ENCODE peak calls at places on chromosomes 1 and 21, in eight cellular contexts. C is WERI-Rb-1; G is epithelial cell of prostate; B is amygdala; Y is mesothelial cell of epicardium; M is NCI-H2171 treated with DMSO at 0.1 percent for 48 hours; W is bronchial epithelial cell; I is central memory CD4-positive, alpha-beta T cell. F is an unnamed sample.

GRCh38 chr1:27527857-27528700 is 38.1 kb upstream of the WASF2 start:
- DNase-seq in B (no peak), G (no peak), C (peak), W (peak), Y (peak), I (peak), M (peak), F (no peak)

GRCh38 chr1:54442185-54442584 is 36.0 kb upstream of the SSBP3 start:
- DNase-seq in G (no peak), I (no peak), Y (no peak), W (no peak), C (no peak), M (no peak), B (no peak), F (no peak)

GRCh38 chr1:235503333-235504121 is 725 bp downstream of the B3GALNT2 start:
- DNase-seq in M (peak), I (no peak), B (peak), C (peak), W (peak), G (no peak), Y (peak), F (peak)

GRCh38 chr1:35598895-35599294 is 25.8 kb downstream of the TFAP2E start:
- DNase-seq in B (no peak), C (no peak), W (no peak), M (no peak), G (no peak), I (no peak), Y (no peak), F (no peak)

GRCh38 chr1:37184789-37185188 is 150.5 kb upstream of the GRIK3 start:
- DNase-seq in C (no peak), B (no peak), I (no peak), G (no peak), W (no peak), Y (no peak), M (no peak), F (no peak)

GRCh38 chr1:204331275-204331674 is 28.5 kb downstream of the PLEKHA6 start:
- DNase-seq in I (no peak), W (no peak), G (no peak), Y (no peak), M (no peak), B (no peak), C (no peak), F (no peak)

GRCh38 chr21:41777934-41778815 is 11.3 kb upstream of the RIPK4 start:
- DNase-seq in Y (peak), C (peak), M (peak), I (no peak), G (no peak), W (peak), B (peak), F (peak)

GRCh38 chr21:40706806-40707205 is 140.2 kb downstream of the DSCAM start:
- DNase-seq in G (peak), Y (no peak), C (no peak), I (no peak), W (peak), M (peak), B (no peak), F (no peak)

GRCh38 chr1:21524686-21525339 is 15.6 kb downstream of the ALPL start:
- DNase-seq in M (peak), W (no peak), C (no peak), Y (no peak), B (peak), I (no peak), G (no peak), F (no peak)

GRCh38 chr1:29166291-29166878 is 15.3 kb downstream of the SRSF4 start:
- DNase-seq in M (no peak), C (no peak), B (no peak), G (no peak), I (no peak), W (no peak), Y (no peak), F (no peak)

GRCh38 chr1:198970919-198971318 is 332.1 kb downstream of the PTPRC start:
- DNase-seq in G (peak), M (no peak), I (no peak), B (no peak), Y (no peak), W (peak), C (no peak), F (peak)

GRCh38 chr1:210117198-210117597 is 115.4 kb upstream of the SERTAD4 start:
- DNase-seq in M (no peak), C (no peak), B (no peak), Y (no peak), I (no peak), W (peak), G (no peak), F (no peak)

GRCh38 chr1:44024031-44024902 is 7.0 kb downstream of the SLC6A9 start:
- DNase-seq in C (no peak), B (no peak), Y (no peak), G (no peak), W (no peak), I (no peak), M (no peak), F (no peak)

GRCh38 chr1:193614817-193615216 is 428.4 kb upstream of the B3GALT2 start:
- DNase-seq in B (no peak), Y (no peak), M (no peak), G (peak), W (peak), I (no peak), C (no peak), F (peak)

GRCh38 chr1:15757575-15758401 is 807 bp upstream of the FBLIM1 start:
- DNase-seq in I (no peak), G (no peak), Y (no peak), B (no peak), C (peak), W (no peak), M (no peak), F (peak)

GRCh38 chr1:64038965-64039926 is 164.2 kb upstream of the UBE2U start:
- DNase-seq in I (no peak), B (no peak), C (no peak), M (no peak), G (peak), W (peak), Y (peak), F (peak)

GRCh38 chr1:9061949-9062555 is 7.4 kb downstream of the SLC2A5 start:
- DNase-seq in Y (no peak), G (no peak), I (no peak), B (no peak), W (no peak), C (no peak), M (no peak), F (peak)

GRCh38 chr1:15974855-15975254 is 1.0 kb downstream of the ZBTB17 start:
- DNase-seq in B (no peak), I (no peak), C (no peak), Y (no peak), M (no peak), W (peak), G (no peak), F (no peak)

GRCh38 chr1:66375125-66375524 is 158.8 kb upstream of the SGIP1 start:
- DNase-seq in B (no peak), G (no peak), Y (no peak), I (no peak), W (no peak), M (no peak), C (no peak), F (no peak)

GRCh38 chr1:41611068-41611931 is 126.8 kb upstream of the EDN2 start:
- DNase-seq in G (no peak), I (no peak), W (no peak), M (no peak), B (no peak), Y (no peak), C (no peak), F (no peak)

GRCh38 chr1:148315081-148315811 is 163.2 kb upstream of the NBPF11 start:
- DNase-seq in M (no peak), B (no peak), G (no peak), I (no peak), Y (no peak), W (peak), C (no peak), F (peak)

GRCh38 chr1:153488731-153489130 is 28.3 kb upstream of the S100A7 start:
- DNase-seq in W (no peak), B (no peak), G (no peak), M (no peak), Y (no peak), C (no peak), I (no peak), F (peak)

GRCh38 chr1:222167896-222168295 is 380.0 kb downstream of the HHIPL2 start:
- DNase-seq in G (no peak), B (no peak), I (no peak), Y (no peak), M (no peak), W (peak), C (no peak), F (peak)

GRCh38 chr1:41240806-41241747 is 1.0 kb downstream of the SCMH1 start:
- DNase-seq in M (peak), B (no peak), C (peak), Y (peak), W (no peak), I (peak), G (no peak), F (peak)

GRCh38 chr1:114282751-114283403 is 129.2 kb upstream of the SYT6 start:
- DNase-seq in W (peak), C (peak), Y (peak), M (peak), G (peak), I (peak), B (peak), F (peak)

GRCh38 chr1:68321084-68321685 is 88.9 kb upstream of the WLS start:
- DNase-seq in W (peak), I (no peak), B (no peak), Y (peak), M (no peak), G (no peak), C (peak), F (peak)

GRCh38 chr1:214538497-214538896 is 12.9 kb downstream of the PTPN14 start:
- DNase-seq in C (no peak), W (no peak), B (no peak), G (no peak), I (no peak), M (no peak), Y (no peak), F (no peak)

GRCh38 chr1:225554216-225554812 is 98.6 kb downstream of the ENAH start:
- DNase-seq in C (no peak), M (peak), I (peak), G (no peak), B (no peak), Y (no peak), W (peak), F (peak)

GRCh38 chr21:41684381-41685245 is 82.2 kb downstream of the RIPK4 start:
- DNase-seq in G (no peak), I (no peak), C (no peak), M (no peak), W (peak), Y (no peak), B (no peak), F (peak)

GRCh38 chr1:66542811-66543767 is 9.1 kb downstream of the SGIP1 start:
- DNase-seq in C (no peak), B (no peak), G (no peak), W (no peak), M (peak), I (no peak), Y (no peak), F (peak)

GRCh38 chr1:172040466-172040865 is 199.2 kb downstream of the DNM3 start:
- DNase-seq in G (peak), C (no peak), M (no peak), W (peak), B (no peak), Y (no peak), I (no peak), F (peak)

GRCh38 chr1:178362784-178363183 is 134.0 kb downstream of the CLEC20A start:
- DNase-seq in Y (no peak), G (no peak), I (no peak), B (no peak), M (no peak), C (no peak), W (peak), F (no peak)

F was measured in M059J.